ENCODE peak calls at places on chromosomes 13 and 19, in ten cellular contexts. U, M, E, A, I, F, V, W, C and J are unnamed samples.

GRCh38 chr13:50594276-50594970 is 249.1 kb downstream of the DLEU7 start:
- DNase-seq in U (no peak), M (no peak), E (no peak), A (peak), I (no peak), F (peak), V (peak), W (no peak), C (no peak), J (no peak)

GRCh38 chr13:110346661-110347067 is 39.6 kb downstream of the COL4A2 start:
- DNase-seq in U (no peak), M (no peak), E (peak), A (peak), I (no peak), F (no peak), V (peak), W (no peak), C (no peak), J (no peak)

GRCh38 chr13:73602295-73602694 is 531.9 kb downstream of the KLF12 start:
- DNase-seq in U (no peak), M (peak), E (peak), A (peak), I (no peak), F (no peak), V (no peak), W (no peak), C (peak), J (peak)

GRCh38 chr13:109547942-109548860 is 238.2 kb downstream of the IRS2 start:
- DNase-seq in U (no peak), M (no peak), E (no peak), A (no peak), I (no peak), F (no peak), V (no peak), W (no peak), C (no peak), J (no peak)

GRCh38 chr13:96090240-96091101 is 564 bp downstream of the HS6ST3 start:
- DNase-seq in U (no peak), M (peak), E (peak), A (no peak), I (no peak), F (no peak), V (no peak), W (no peak), C (no peak), J (no peak)

GRCh38 chr19:48541813-48542212 is 10.2 kb upstream of the SULT2B1 start:
- DNase-seq in U (no peak), M (no peak), E (no peak), A (no peak), I (no peak), F (no peak), V (no peak), W (no peak), C (no peak), J (no peak)

GRCh38 chr19:39927524-39928356 is 6.7 kb downstream of the FCGBP start:
- DNase-seq in U (no peak), M (no peak), E (no peak), A (no peak), I (no peak), F (no peak), V (no peak), W (no peak), C (no peak), J (no peak)

GRCh38 chr19:1189419-1189818 is 15.4 kb upstream of the SBNO2 start:
- DNase-seq in U (no peak), M (peak), E (no peak), A (no peak), I (no peak), F (peak), V (no peak), W (no peak), C (peak), J (no peak)

GRCh38 chr19:4108767-4109625 is 14.9 kb downstream of the MAP2K2 start:
- DNase-seq in U (peak), M (no peak), E (no peak), A (peak), I (no peak), F (peak), V (peak), W (no peak), C (no peak), J (no peak)

GRCh38 chr19:5547881-5548280 is 19.9 kb downstream of the TINCR start:
- DNase-seq in U (no peak), M (peak), E (peak), A (peak), I (no peak), F (no peak), V (peak), W (peak), C (peak), J (peak)

GRCh38 chr19:42524250-42524649 is 4.0 kb downstream of the CEACAM1 start:
- DNase-seq in U (no peak), M (no peak), E (no peak), A (no peak), I (no peak), F (no peak), V (no peak), W (no peak), C (no peak), J (no peak)

GRCh38 chr19:48442116-48443035 is 3.4 kb upstream of the GRWD1 start:
- DNase-seq in U (no peak), M (no peak), E (no peak), A (no peak), I (no peak), F (no peak), V (no peak), W (no peak), C (no peak), J (no peak)

GRCh38 chr19:39334444-39334976 is 1.3 kb downstream of the GMFG start:
- DNase-seq in U (no peak), M (no peak), E (no peak), A (no peak), I (no peak), F (no peak), V (no peak), W (no peak), C (no peak), J (no peak)

GRCh38 chr19:41706741-41707501 is 1.5 kb upstream of the CEACAM5 start:
- DNase-seq in U (no peak), M (peak), E (peak), A (peak), I (peak), F (peak), V (peak), W (no peak), C (no peak), J (no peak)

GRCh38 chr19:2888739-2889224 is 11.9 kb upstream of the ZNF57 start:
- DNase-seq in U (no peak), M (no peak), E (peak), A (no peak), I (no peak), F (peak), V (peak), W (no peak), C (no peak), J (no peak)

GRCh38 chr19:44202470-44202869 is 9.9 kb upstream of the ZNF227 start:
- DNase-seq in U (no peak), M (no peak), E (peak), A (no peak), I (no peak), F (no peak), V (no peak), W (no peak), C (peak), J (peak)

GRCh38 chr13:26710166-26710565 is 50.4 kb downstream of the GPR12 start:
- DNase-seq in U (no peak), M (peak), E (no peak), A (no peak), I (no peak), F (no peak), V (no peak), W (no peak), C (no peak), J (no peak)

GRCh38 chr19:54172764-54173699 is at the start of gene TMC4:
- DNase-seq in U (no peak), M (peak), E (peak), A (peak), I (no peak), F (no peak), V (peak), W (no peak), C (no peak), J (no peak)

GRCh38 chr19:48194041-48194871 is 23.8 kb downstream of the ZSWIM9 start:
- DNase-seq in U (no peak), M (peak), E (peak), A (no peak), I (no peak), F (peak), V (peak), W (no peak), C (peak), J (no peak)

GRCh38 chr19:48551437-48552302 is at the start of gene SULT2B1:
- DNase-seq in U (no peak), M (no peak), E (no peak), A (peak), I (no peak), F (peak), V (peak), W (no peak), C (no peak), J (no peak)

DNA sequence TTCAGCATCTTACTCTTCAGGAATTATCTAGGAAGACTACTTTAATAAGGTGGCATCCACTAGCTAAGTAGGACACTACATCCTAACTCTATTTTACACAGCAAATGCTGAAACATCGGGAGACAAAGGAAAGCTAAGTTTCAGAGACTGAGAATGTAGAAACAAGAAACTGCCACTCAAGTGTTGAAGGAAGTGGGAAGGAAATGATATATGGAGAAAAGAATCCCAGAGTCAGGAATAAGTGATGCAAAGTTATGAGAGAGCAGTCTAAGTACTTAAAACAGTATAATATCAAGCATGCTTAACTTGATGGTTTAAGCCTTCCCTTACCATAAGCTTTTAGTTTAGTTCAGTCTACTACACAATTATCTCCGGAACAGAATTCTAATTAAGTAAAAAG is 52.4 kb downstream of the RBM26 start:
- DNase-seq in U (no peak), M (no peak), E (no peak), A (no peak), I (no peak), F (no peak), V (no peak), W (no peak), C (no peak), J (no peak)
- H3K27ac ChIP-seq in U (no peak), M (no peak), E (no peak), A (no peak), I (no peak), F (no peak), V (no peak), W (no peak), C (no peak), J (no peak)

DNA sequence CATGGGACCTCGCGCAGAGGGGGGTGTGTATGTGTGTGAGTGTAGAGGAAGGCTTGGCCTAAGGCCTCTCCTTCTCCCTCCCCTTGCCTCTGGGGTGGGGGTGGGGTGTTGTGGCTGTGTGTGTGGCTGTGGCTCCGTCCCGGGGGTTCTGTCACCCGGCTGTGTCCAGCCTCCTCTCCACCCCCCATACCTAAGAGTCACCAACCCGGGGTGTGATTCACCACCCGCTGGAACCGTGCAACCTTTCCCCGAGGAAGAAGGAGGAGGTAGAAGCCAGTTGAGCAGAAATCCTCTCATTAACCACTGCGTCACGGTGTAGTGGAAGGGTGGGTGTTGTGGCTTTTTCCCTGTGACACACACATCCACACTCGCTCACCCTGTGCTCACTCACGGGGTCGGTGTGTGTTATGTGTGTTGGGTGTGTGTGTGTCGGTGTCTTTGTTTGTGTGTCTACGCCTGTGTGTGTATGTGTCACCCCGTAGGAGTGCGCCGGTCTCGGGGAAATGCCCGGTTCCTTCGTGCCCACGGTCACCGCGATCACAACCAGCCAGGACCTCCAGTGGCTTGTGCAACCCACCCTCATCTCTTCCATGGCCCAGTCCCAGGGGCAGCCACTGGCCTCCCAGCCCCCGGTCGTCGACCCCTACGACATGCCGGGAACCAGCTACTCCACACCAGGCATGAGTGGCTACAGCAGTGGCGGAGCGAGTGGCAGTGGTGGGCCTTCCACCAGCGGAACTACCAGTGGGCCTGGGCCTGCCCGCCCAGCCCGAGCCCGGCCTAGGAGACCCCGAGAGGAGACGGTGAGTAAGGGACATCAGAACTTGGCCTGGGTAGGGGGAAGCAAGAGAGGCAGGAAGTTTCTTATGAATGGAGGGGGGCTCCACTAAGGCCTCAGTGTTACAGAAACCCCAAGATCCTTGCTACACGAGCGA is 2.6 kb downstream of the FOSB start:
- DNase-seq in U (peak), M (peak), E (peak), A (no peak), I (peak), F (peak), V (no peak), W (no peak), C (peak), J (peak)
- H3K27ac ChIP-seq in U (peak), M (no peak), E (peak), A (peak), I (peak), F (peak), V (peak), W (peak), C (no peak), J (peak)

GRCh38 chr13:106491928-106492327 is 43.5 kb downstream of the EFNB2 start:
- DNase-seq in U (no peak), M (no peak), E (no peak), A (no peak), I (peak), F (no peak), V (no peak), W (no peak), C (no peak), J (no peak)
- H3K27ac ChIP-seq in U (no peak), M (no peak), E (no peak), A (no peak), I (peak), F (no peak), V (no peak), W (no peak), C (no peak), J (no peak)

DNA sequence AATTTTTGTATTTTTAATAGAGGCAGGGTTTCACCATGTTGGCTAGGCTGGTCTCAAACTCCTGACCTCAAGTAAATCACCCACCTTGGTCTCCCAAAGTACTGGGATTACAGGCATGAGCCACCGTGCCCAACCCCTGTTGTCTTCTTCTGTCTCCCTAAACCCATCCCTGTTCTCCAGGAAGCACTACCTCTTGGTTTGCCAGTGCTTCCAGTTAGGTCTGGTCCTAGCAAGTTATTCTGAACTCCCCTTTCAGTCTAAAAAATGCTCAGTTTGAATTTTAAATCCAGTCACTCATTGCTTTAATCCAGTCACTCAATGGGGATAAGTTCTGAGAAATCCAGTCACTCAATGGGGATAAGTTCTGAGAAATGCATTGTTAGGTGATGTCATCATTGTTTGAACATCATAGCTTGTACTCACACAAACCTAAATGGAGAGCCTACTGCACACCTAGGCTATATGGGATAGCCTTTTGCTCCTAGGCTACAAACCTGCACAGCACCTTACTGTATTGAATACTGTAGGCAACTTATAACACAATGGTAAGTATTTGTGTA is 8.0 kb upstream of the ATP4A start:
- DNase-seq in U (no peak), M (no peak), E (no peak), A (no peak), I (no peak), F (no peak), V (no peak), W (no peak), C (no peak), J (no peak)
- H3K27ac ChIP-seq in U (no peak), M (no peak), E (no peak), A (no peak), I (no peak), F (no peak), V (no peak), W (no peak), C (no peak), J (no peak)

GRCh38 chr19:21143846-21144245 is 2.0 kb downstream of the ZNF431 start:
- DNase-seq in U (no peak), M (no peak), E (peak), A (no peak), I (no peak), F (no peak), V (no peak), W (no peak), C (no peak), J (no peak)
- H3K27ac ChIP-seq in U (no peak), M (no peak), E (no peak), A (no peak), I (no peak), F (no peak), V (no peak), W (no peak), C (no peak), J (no peak)

GRCh38 chr19:19381007-19381926 is 24.2 kb upstream of the GATAD2A start:
- DNase-seq in U (no peak), M (no peak), E (no peak), A (no peak), I (no peak), F (peak), V (no peak), W (no peak), C (no peak), J (no peak)

GRCh38 chr19:19382118-19382517 is 23.4 kb upstream of the GATAD2A start:
- DNase-seq in U (no peak), M (no peak), E (no peak), A (no peak), I (no peak), F (peak), V (no peak), W (no peak), C (no peak), J (no peak)

GRCh38 chr19:19384486-19384885 is 21.0 kb upstream of the GATAD2A start:
- DNase-seq in U (no peak), M (no peak), E (no peak), A (no peak), I (no peak), F (peak), V (no peak), W (no peak), C (no peak), J (no peak)

GRCh38 chr19:19385131-19385899 is 20.2 kb upstream of the GATAD2A start:
- DNase-seq in U (peak), M (peak), E (peak), A (peak), I (peak), F (no peak), V (peak), W (peak), C (peak), J (peak)

GRCh38 chr19:19379527-19379926 is 25.9 kb upstream of the GATAD2A start:
- DNase-seq in U (no peak), M (no peak), E (no peak), A (no peak), I (no peak), F (peak), V (no peak), W (no peak), C (no peak), J (no peak)
- H3K27ac ChIP-seq in U (no peak), M (no peak), E (no peak), A (no peak), I (no peak), F (no peak), V (no peak), W (no peak), C (no peak), J (no peak)

DNA sequence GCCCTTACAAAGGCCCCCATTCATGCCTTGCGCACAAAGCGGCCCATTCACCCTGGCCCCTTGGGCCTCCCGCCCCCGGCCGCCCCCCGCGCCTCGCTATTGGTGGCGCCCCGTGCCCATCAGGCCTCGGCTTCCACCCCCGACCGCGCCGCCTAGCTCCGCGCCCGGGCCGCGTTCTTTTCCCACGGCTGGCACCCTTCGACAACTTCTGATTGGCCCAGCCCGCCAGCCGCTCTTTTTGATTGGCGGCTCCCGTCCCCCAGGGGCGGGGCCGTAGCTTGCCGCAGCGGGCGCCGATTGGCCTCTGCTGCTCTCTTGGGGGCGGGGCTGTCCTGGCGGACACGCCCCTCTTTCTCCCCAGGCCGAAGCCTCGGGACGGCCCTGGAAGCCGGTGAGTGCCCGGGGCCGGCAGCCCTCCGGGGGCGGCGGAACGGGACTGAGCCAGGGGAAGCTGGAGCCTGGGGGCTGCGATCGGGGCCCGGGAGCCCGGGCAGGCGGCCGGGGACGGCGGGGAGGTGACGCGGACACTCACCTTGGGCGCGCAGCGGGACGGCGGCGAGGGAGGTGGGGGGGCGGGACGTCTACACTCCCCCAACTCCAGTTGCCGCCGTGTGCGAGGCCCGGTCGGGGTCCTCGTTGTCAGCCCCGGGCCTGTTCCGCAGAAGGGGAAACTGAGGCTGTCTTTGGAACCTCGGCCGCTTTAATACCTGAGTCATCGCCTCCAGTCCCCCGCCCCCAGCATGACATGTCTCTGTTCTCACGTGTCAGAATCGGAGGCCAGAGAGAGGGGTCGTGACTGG is at the start of gene MYH14:
- DNase-seq in U (peak), M (peak), E (peak), A (peak), I (peak), F (no peak), V (peak), W (no peak), C (no peak), J (peak)
- H3K27ac ChIP-seq in U (no peak), M (no peak), E (no peak), A (peak), I (peak), F (no peak), V (no peak), W (no peak), C (no peak), J (no peak)

DNA sequence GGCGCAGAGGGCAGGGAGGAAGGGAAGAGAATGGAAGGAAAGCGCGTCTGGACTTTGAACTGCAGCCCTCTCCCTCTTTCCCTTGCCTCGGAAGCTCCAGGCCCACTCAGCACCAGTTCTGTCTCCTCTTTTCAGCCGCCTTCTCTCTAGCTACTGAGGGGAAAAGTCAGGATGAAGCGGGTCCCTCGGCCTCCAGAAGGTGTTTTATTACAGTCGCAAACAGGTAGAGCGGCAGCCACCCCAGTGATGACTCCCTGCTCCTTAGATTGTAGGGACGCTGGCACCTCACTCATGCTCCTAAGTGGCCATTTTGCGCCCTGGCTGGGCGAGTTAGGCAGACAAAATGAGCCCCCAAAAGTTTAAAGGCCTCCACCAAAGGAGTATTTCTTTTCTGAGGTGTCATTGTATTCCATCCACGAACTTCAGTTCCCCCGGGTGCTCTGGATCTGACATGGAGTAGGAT is 947 bp upstream of the STK24 start:
- DNase-seq in U (peak), M (no peak), E (no peak), A (no peak), I (no peak), F (no peak), V (peak), W (no peak), C (no peak), J (no peak)
- H3K27ac ChIP-seq in U (peak), M (peak), E (peak), A (peak), I (peak), F (peak), V (peak), W (peak), C (peak), J (peak)